ENCODE peak calls at places on chromosomes 1 and 21, in ten cellular contexts. A is right lobe of liver; X is psoas muscle; Y is CD4-positive, alpha-beta memory T cell; N is ascending aorta; T is adrenal gland; W is effector memory CD4-positive, alpha-beta T cell; R is CD8-positive, alpha-beta memory T cell; I is left ventricle myocardium inferior; K is ovary. J is an unnamed sample. For H3K4me1 and H3K27me3, the result is how much of the 10 kb centered on the place peaks cover.

GRCh38 chr1:201350884-201351283 is 26.6 kb downstream of the TNNT2 start:
- DNase-seq in A (peak), X (no peak), Y (no peak), N (no peak), T (no peak), W (no peak), R (no peak), I (no peak), K (no peak), J (no peak)

GRCh38 chr1:227815468-227816409 is at the start of gene PRSS38:
- DNase-seq in A (no peak), X (no peak), Y (no peak), N (no peak), T (no peak), W (no peak), R (no peak), I (no peak), K (no peak), J (no peak)

GRCh38 chr21:16402752-16403151 is 673.0 kb downstream of the USP25 start:
- DNase-seq in A (no peak), X (no peak), Y (no peak), N (no peak), T (no peak), W (no peak), R (no peak), I (no peak), K (no peak), J (no peak)

GRCh38 chr1:30690115-30690645 is 33.2 kb downstream of the MATN1 start:
- DNase-seq in A (no peak), X (no peak), Y (no peak), N (no peak), T (no peak), W (no peak), R (no peak), I (no peak), K (no peak), J (no peak)

GRCh38 chr1:201870397-201870796 is 18.3 kb upstream of the SHISA4 start:
- DNase-seq in A (no peak), X (no peak), Y (no peak), N (no peak), T (no peak), W (no peak), R (no peak), I (no peak), K (no peak), J (no peak)

GRCh38 chr1:218537131-218537904 is 192.2 kb downstream of the TGFB2 start:
- DNase-seq in A (no peak), X (no peak), Y (no peak), N (no peak), T (no peak), W (no peak), R (no peak), I (no peak), K (no peak), J (no peak)

GRCh38 chr1:1911390-1912041 is 3.5 kb upstream of the CALML6 start:
- DNase-seq in A (no peak), X (peak), Y (no peak), N (no peak), T (peak), W (no peak), R (no peak), I (no peak), K (peak), J (no peak)

GRCh38 chr1:151542710-151543129 is 2.6 kb downstream of the TUFT1 start:
- DNase-seq in A (no peak), X (no peak), Y (no peak), N (no peak), T (peak), W (no peak), R (no peak), I (no peak), K (no peak), J (no peak)

GRCh38 chr1:84078108-84078823 is 65.8 kb upstream of the PRKACB start:
- DNase-seq in A (peak), X (peak), Y (no peak), N (no peak), T (peak), W (no peak), R (peak), I (no peak), K (peak), J (no peak)

GRCh38 chr1:64471724-64472276 is 1.9 kb downstream of the CACHD1 start:
- DNase-seq in A (no peak), X (no peak), Y (no peak), N (no peak), T (no peak), W (no peak), R (no peak), I (no peak), K (no peak), J (no peak)

GRCh38 chr1:52748119-52748518 is 21.9 kb downstream of the ZYG11B start:
- DNase-seq in A (no peak), X (no peak), Y (no peak), N (no peak), T (no peak), W (no peak), R (no peak), I (no peak), K (no peak), J (no peak)

GRCh38 chr21:42678118-42678430 is 24.7 kb downstream of the PDE9A start:
- DNase-seq in A (no peak), X (peak), Y (no peak), N (no peak), T (no peak), W (no peak), R (no peak), I (no peak), K (no peak), J (no peak)

GRCh38 chr1:207838156-207839082 is 72.5 kb downstream of the CD34 start:
- DNase-seq in A (no peak), X (peak), Y (no peak), N (no peak), T (peak), W (no peak), R (no peak), I (peak), K (peak), J (no peak)
- H3K27ac ChIP-seq in A (no peak), X (peak), Y (no peak), N (peak), T (peak), W (no peak), R (no peak), I (peak), K (peak), J (peak)

GRCh38 chr1:45009956-45010854 is 919 bp downstream of the HECTD3 start:
- DNase-seq in A (peak), X (no peak), Y (peak), N (no peak), T (peak), W (no peak), R (peak), I (peak), K (no peak), J (no peak)
- H3K4me1 ChIP-seq in A (under half), X (under half), Y (under half), N (under half), T (under half), W (under half), R (under half), I (half or more), K (under half), J (under half)

DNA sequence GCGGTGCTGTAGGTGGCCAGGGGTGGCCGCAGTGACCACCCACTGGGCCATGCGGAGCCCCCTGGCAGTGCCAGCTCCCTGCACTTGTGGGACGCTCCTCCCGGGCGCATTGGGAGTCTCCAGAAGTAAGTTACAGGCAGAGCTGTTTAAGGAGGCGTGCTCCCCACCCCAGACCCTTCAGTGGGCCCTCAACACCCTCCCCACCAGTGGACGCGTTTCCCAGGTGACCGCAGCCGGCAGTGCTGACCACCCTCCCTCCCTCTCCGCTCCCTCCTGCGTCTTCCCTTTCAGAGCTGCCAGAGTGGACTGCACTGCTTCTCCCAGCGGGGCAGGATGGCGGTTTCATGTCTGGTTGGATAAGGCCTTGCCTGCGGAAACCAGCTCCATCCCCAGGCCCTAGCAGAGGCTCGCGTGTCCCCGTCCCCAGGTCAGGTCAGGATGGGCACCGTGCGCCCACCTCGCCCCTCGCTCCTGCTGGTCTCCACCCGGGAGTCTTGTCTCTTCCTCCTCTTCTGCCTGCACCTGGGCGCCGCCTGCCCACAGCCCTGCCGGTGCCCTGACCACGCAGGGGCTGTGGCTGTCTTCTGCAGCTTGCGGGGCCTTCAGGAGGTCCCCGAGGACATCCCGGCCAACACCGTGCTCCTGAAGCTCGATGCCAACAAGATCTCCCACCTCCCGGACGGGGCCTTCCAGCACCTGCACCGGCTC is 1.1 kb downstream of the LRRC3 start:
- DNase-seq in A (peak), X (peak), Y (no peak), N (no peak), T (no peak), W (no peak), R (no peak), I (no peak), K (no peak), J (no peak)
- H3K27me3 ChIP-seq in A (under half), X (under half), Y (under half), N (under half), T (under half), W (under half), R (under half), I (under half), K (under half), J (under half)

DNA sequence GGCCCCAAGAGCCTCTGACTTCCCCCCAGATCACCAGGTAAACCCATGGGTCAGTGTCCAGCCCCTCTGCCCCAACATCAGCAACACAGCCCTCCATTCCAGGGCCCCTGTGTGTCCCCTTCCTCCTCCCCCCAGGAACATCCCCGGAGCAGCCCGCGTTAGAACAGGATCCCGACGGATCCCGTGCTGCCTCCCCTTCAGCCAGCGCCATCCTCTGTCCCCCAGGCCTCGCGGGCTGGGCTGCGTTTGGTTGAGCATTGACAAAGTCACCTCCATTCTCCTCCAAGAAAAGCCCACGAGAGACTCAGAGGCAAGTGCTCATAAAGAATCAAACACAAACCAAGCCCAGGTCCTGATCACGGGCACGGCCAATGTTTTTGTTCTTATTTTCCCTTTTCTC is 160.0 kb upstream of the ARHGEF16 start:
- DNase-seq in A (no peak), X (no peak), Y (no peak), N (no peak), T (no peak), W (no peak), R (no peak), I (no peak), K (no peak), J (no peak)
- H3K27ac ChIP-seq in A (no peak), X (no peak), Y (no peak), N (no peak), T (no peak), W (no peak), R (no peak), I (no peak), K (no peak), J (no peak)

GRCh38 chr1:234656981-234657651 is 47.1 kb upstream of the IRF2BP2 start:
- DNase-seq in A (no peak), X (no peak), Y (no peak), N (no peak), T (no peak), W (no peak), R (no peak), I (no peak), K (no peak), J (no peak)

GRCh38 chr1:234656070-234656875 is 46.3 kb upstream of the IRF2BP2 start:
- DNase-seq in A (no peak), X (no peak), Y (no peak), N (no peak), T (no peak), W (no peak), R (no peak), I (no peak), K (no peak), J (no peak)

GRCh38 chr1:234655328-234656069 is 45.5 kb upstream of the IRF2BP2 start:
- DNase-seq in A (no peak), X (no peak), Y (no peak), N (no peak), T (no peak), W (no peak), R (no peak), I (no peak), K (no peak), J (no peak)

GRCh38 chr1:234658143-234658542 is 48.2 kb upstream of the IRF2BP2 start:
- DNase-seq in A (peak), X (peak), Y (no peak), N (no peak), T (no peak), W (no peak), R (no peak), I (no peak), K (no peak), J (no peak)

GRCh38 chr1:234654002-234654733 is 44.2 kb upstream of the IRF2BP2 start:
- DNase-seq in A (no peak), X (no peak), Y (no peak), N (no peak), T (no peak), W (no peak), R (no peak), I (no peak), K (no peak), J (no peak)
- H3K4me1 ChIP-seq in A (under half), X (under half), Y (under half), N (under half), T (under half), W (under half), R (under half), I (under half), K (under half), J (under half)

GRCh38 chr1:20361805-20362381 is 71.2 kb downstream of the VWA5B1 start:
- DNase-seq in A (no peak), X (peak), Y (no peak), N (no peak), T (peak), W (no peak), R (no peak), I (peak), K (peak), J (no peak)

GRCh38 chr1:20361401-20361800 is 70.7 kb downstream of the VWA5B1 start:
- DNase-seq in A (no peak), X (no peak), Y (no peak), N (no peak), T (no peak), W (no peak), R (no peak), I (no peak), K (no peak), J (no peak)

GRCh38 chr1:20365421-20366075 is 74.9 kb downstream of the VWA5B1 start:
- DNase-seq in A (no peak), X (no peak), Y (no peak), N (no peak), T (no peak), W (no peak), R (no peak), I (no peak), K (no peak), J (no peak)

GRCh38 chr1:20359451-20360330 is 69.0 kb downstream of the VWA5B1 start:
- DNase-seq in A (no peak), X (no peak), Y (peak), N (no peak), T (peak), W (no peak), R (no peak), I (no peak), K (no peak), J (peak)

DNA sequence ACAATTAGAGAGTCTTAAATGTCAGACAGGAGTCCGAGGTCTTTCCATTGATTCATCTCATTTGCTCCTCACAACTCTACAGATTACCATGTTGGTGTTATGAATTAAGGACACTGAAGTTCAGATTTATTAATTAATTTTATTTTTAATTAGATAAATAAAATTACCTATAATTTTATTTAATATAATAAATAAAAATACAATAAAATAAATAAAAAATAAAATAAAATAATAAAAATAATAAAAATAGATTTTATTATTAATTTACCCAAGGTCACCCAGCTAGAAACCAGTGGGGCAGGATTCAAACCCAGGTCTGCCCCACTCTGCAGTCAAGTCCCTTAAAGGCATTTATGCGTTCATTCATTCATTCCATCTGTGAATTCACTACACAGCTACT is 72.2 kb downstream of the VWA5B1 start:
- DNase-seq in A (no peak), X (no peak), Y (no peak), N (no peak), T (no peak), W (no peak), R (no peak), I (no peak), K (no peak), J (no peak)
- H3K27me3 ChIP-seq in A (under half), X (under half), Y (under half), N (under half), T (under half), W (under half), R (under half), I (half or more), K (under half), J (under half)

GRCh38 chr1:212044851-212045250 is 9.3 kb downstream of the DTL start:
- DNase-seq in A (no peak), X (no peak), Y (no peak), N (no peak), T (no peak), W (no peak), R (no peak), I (no peak), K (no peak), J (no peak)

GRCh38 chr1:212035835-212036605 is 472 bp downstream of the DTL start:
- DNase-seq in A (no peak), X (no peak), Y (no peak), N (no peak), T (no peak), W (no peak), R (no peak), I (no peak), K (no peak), J (no peak)

GRCh38 chr1:212039622-212040021 is 4.1 kb downstream of the DTL start:
- DNase-seq in A (no peak), X (no peak), Y (no peak), N (no peak), T (no peak), W (no peak), R (no peak), I (no peak), K (no peak), J (no peak)

GRCh38 chr1:212037900-212038299 is 2.4 kb downstream of the DTL start:
- DNase-seq in A (no peak), X (no peak), Y (no peak), N (no peak), T (no peak), W (no peak), R (no peak), I (no peak), K (no peak), J (no peak)

DNA sequence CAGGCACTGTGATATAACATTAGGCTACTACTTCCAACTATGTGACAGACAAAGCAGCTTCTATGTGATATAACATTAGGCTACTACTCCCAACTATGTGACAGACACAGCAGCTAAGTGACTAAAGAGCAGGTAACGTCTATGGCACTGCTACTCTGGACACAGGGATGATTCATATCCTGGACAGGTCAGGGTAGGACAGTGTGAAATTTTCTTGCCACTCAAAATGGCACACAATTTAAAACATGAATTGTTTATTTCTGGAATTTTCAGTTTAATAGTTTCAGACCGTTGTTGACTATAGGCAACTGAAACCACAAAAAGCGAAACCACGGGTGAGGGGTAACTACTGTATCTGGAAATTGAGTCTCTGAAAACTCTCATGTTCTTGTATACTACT is 5.1 kb downstream of the DTL start:
- DNase-seq in A (no peak), X (no peak), Y (no peak), N (no peak), T (no peak), W (no peak), R (no peak), I (no peak), K (no peak), J (no peak)
- H3K27ac ChIP-seq in A (no peak), X (no peak), Y (peak), N (no peak), T (no peak), W (no peak), R (no peak), I (no peak), K (no peak), J (no peak)

GRCh38 chr1:26706315-26706714 is 10.5 kb downstream of the ARID1A start:
- DNase-seq in A (no peak), X (no peak), Y (no peak), N (no peak), T (no peak), W (no peak), R (no peak), I (no peak), K (no peak), J (no peak)
- H3K4me1 ChIP-seq in A (under half), X (half or more), Y (half or more), N (half or more), T (under half), W (under half), R (half or more), I (half or more), K (under half), J (half or more)

DNA sequence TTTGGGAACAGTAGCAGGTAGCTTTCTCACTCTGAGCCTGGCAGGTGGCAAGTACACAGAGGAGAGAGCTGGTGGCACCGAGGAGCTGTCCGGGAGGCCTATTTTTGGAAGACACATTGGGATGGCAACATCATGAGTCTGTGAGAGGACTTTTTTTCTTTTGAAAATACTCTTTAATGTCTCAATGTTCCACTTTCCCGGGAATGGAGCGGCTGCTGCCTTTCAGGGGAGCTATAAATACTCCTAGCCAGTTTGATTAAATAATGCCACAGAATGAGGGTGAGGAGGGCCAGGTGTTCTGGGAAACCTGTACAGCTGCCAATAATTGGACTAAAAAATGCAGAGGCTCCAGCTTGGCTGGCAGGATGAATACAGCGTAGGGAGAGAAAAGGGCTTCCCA is 93.3 kb upstream of the COG2 start:
- DNase-seq in A (no peak), X (no peak), Y (no peak), N (no peak), T (no peak), W (no peak), R (no peak), I (no peak), K (no peak), J (no peak)
- H3K27me3 ChIP-seq in A (under half), X (under half), Y (under half), N (under half), T (under half), W (under half), R (under half), I (under half), K (under half), J (under half)